ENCODE peak calls at places on chromosomes 4 and X, in nine cellular contexts. Y is CD8-positive, alpha-beta T cell; V is A673; S is psoas muscle; C is GM23338; M is transverse colon; U is AG04450; T is dorsolateral prefrontal cortex; B is left lung. Q is an unnamed sample.

GRCh38 chr4:11529625-11530201 is 101.0 kb upstream of the HS3ST1 start:
- DNase-seq in Y (no peak), V (no peak), S (no peak), C (no peak), M (no peak), U (peak; percentile 41), T (no peak), B (no peak), Q (no peak)

GRCh38 chr4:27484216-27484615 is 623.6 kb downstream of the STIM2 start:
- DNase-seq in Y (no peak), V (no peak), S (no peak), C (no peak), M (no peak), U (no peak), T (no peak), B (no peak), Q (no peak)

GRCh38 chrX:65657659-65658058 is 9.8 kb upstream of the MSN start:
- DNase-seq in Y (no peak), V (no peak), S (no peak), C (no peak), M (no peak), U (no peak), T (no peak), B (no peak), Q (no peak)

GRCh38 chrX:66074920-66075879 is 35.3 kb upstream of the VSIG4 start:
- DNase-seq in Y (peak; percentile 13), V (peak; percentile 32), S (peak; percentile 46), C (no peak), M (peak; percentile 37), U (no peak), T (peak; percentile 34), B (peak; percentile 76), Q (no peak)

GRCh38 chr4:5267418-5267817 is 216.1 kb downstream of the STK32B start:
- DNase-seq in Y (no peak), V (peak; percentile 17), S (no peak), C (no peak), M (no peak), U (no peak), T (peak; percentile 13), B (no peak), Q (no peak)

GRCh38 chr4:86160423-86160822 is 199.4 kb downstream of the MAPK10 start:
- DNase-seq in Y (no peak), V (no peak), S (no peak), C (no peak), M (no peak), U (no peak), T (no peak), B (no peak), Q (no peak)

GRCh38 chr4:135718019-135718418 is 1516.4 kb upstream of the PABPC4L start:
- DNase-seq in Y (no peak), V (no peak), S (no peak), C (no peak), M (no peak), U (no peak), T (no peak), B (no peak), Q (no peak)

GRCh38 chrX:77431227-77431626 is 16.0 kb upstream of the FGF16 start:
- DNase-seq in Y (no peak), V (peak; percentile 80), S (peak; percentile 26), C (peak; percentile 18), M (no peak), U (no peak), T (no peak), B (no peak), Q (no peak)

GRCh38 chrX:3257471-3257870 is 89.0 kb downstream of the MXRA5 start:
- DNase-seq in Y (no peak), V (no peak), S (no peak), C (no peak), M (no peak), U (no peak), T (no peak), B (no peak), Q (no peak)

GRCh38 chr4:169707958-169708643 is 49.6 kb downstream of the HPF1 start:
- DNase-seq in Y (no peak), V (no peak), S (no peak), C (no peak), M (no peak), U (no peak), T (no peak), B (no peak), Q (no peak)

DNA sequence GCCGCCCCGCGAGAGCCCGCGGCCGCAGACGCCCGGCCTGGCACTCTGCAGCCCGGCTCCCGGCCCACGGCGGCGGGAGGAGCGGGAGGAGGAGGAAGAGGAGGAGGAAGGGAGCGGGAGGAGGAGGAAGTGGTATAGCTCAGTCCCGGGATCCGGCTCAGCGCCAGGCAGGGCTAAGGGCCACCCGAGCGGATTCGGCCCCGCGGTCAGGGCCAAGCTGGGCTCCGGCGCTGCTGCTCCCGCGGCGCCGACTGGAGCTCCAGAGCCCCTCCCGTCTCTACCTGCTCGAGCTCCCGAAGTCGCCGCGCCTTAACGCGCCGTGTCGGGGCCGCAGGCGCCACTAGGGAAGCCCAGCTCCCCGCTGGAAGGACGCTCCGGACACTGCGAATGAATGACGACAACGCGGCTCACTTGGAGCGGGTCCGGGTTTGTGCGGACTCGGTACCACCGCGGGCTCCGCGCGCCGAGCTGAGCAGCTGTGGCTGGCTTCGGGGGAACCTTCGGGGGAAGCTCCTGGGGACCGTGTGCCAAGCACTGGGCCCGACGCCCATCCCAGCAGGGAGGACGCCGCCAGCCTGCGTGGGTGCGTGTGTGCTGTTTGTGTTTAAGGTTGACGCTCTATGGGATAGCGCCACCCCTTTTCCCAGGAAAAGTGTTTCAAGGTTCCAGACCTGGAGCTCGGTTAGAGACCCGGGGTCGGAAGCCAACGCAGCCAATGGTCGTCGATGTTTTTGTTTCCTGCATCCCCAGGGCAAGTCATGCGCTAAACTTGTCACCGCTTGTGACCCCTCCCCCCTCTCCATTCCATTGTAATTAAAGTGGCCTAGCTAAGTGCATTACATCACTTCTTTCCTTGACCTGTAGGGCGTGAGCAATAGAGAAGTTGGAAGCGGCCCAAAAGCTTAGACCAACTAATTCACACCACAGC is at the start of gene TBC1D9:
- DNase-seq in Y (no peak), V (peak; percentile 83), S (peak; percentile 69), C (peak; percentile 97), M (peak; percentile 84), U (no peak), T (peak; percentile 50), B (peak; percentile 90), Q (peak; percentile 87)
- H3K27me3 ChIP-seq in Y (peaks cover 13% of the 10 kb centered on the region), V (no peaks in the 10 kb centered on the region), S (no peaks in the 10 kb centered on the region), C (peaks cover 94% of the 10 kb centered on the region), M (no peaks in the 10 kb centered on the region), U (no peaks in the 10 kb centered on the region), T (no peaks in the 10 kb centered on the region), B (no peaks in the 10 kb centered on the region), Q (no peaks in the 10 kb centered on the region)

GRCh38 chrX:125744914-125745313 is 421.2 kb downstream of the DCAF12L2 start:
- DNase-seq in Y (no peak), V (no peak), S (no peak), C (no peak), M (no peak), U (no peak), T (no peak), B (no peak), Q (no peak)
- TF ChIP-seq CTCF in Y (no peak), V (no peak), S (no peak), C (no peak), M (no peak), U (no peak), T (no peak), B (no peak), Q (no peak)

DNA sequence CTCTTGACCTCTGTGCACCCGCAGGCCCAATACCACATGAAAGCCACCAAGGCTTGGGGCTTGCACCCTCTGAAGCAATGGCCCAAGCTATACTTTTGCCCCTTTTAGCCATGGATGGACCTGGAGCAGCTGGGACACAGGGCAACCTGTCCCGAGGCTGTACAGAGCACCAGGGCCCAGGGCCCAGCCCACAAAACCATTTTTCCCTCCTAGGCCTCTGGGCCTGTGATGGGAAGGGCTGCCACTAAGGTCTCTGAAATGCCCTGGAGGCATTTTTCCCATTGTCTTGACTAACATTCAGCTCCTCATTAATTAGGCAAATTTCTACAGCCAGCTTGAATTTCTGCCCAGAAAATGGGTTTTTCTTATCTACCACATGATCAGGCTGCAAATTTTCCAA is 79.9 kb upstream of the GABRA3 start:
- DNase-seq in Y (no peak), V (no peak), S (no peak), C (no peak), M (no peak), U (no peak), T (no peak), B (peak; percentile 8), Q (no peak)
- H3K27ac ChIP-seq in Y (no peak overlapping the region), V (no peak overlapping the region), S (no peak overlapping the region), C (no peak overlapping the region), M (no peak overlapping the region), U (no peak overlapping the region), T (no peak overlapping the region), B (no peak overlapping the region), Q (no peak overlapping the region)

DNA sequence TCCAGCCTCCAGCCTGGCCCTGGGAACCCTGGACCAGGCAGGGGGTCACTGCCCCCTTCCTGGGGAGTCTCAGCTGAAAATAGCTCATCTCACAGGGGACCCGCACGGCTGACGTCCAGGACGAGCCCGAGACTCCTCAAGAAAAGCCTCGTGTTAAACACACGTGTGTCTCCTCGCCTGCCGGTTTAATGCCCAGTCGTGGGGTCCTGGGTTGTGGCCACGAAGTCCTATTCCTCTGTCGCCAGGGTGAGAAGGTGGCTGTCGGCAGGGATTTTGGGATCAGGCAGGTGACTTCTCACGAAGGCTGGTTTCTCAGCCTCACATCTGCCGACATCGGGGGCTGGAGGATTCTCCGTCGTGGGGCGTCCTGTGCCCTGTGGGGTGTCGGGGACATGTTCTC is 44.3 kb upstream of the PPP2R3B start:
- DNase-seq in Y (no peak), V (no peak), S (no peak), C (no peak), M (no peak), U (no peak), T (no peak), B (no peak), Q (no peak)
- H3K27me3 ChIP-seq in Y (peaks cover 3% of the 10 kb centered on the region), V (peaks cover 11% of the 10 kb centered on the region), S (no peaks in the 10 kb centered on the region), C (peaks cover 10% of the 10 kb centered on the region), M (peaks cover 16% of the 10 kb centered on the region), U (no peaks in the 10 kb centered on the region), T (peaks cover 10% of the 10 kb centered on the region), B (no peaks in the 10 kb centered on the region), Q (no peaks in the 10 kb centered on the region)

GRCh38 chr4:46267866-46268265 is 122.1 kb downstream of the GABRA2 start:
- DNase-seq in Y (no peak), V (no peak), S (no peak), C (no peak), M (no peak), U (no peak), T (no peak), B (no peak), Q (no peak)

GRCh38 chr4:46266106-46266505 is 123.8 kb downstream of the GABRA2 start:
- DNase-seq in Y (no peak), V (no peak), S (no peak), C (no peak), M (no peak), U (no peak), T (no peak), B (no peak), Q (no peak)

GRCh38 chr4:46274717-46275116 is 115.2 kb downstream of the GABRA2 start:
- DNase-seq in Y (no peak), V (peak; percentile 25), S (no peak), C (peak; percentile 55), M (no peak), U (no peak), T (no peak), B (no peak), Q (no peak)

GRCh38 chr4:46270986-46271596 is 118.8 kb downstream of the GABRA2 start:
- DNase-seq in Y (no peak), V (peak; percentile 70), S (no peak), C (peak; percentile 48), M (no peak), U (no peak), T (no peak), B (no peak), Q (no peak)
- TF ChIP-seq CTCF in Y (no peak), V (peak; percentile 68), S (peak; percentile 5), C (peak; percentile 41), M (peak; percentile 41), U (peak; percentile 50), T (peak; percentile 48), B (peak; percentile 18), Q (no peak)

GRCh38 chr4:140995058-140995457 is 138.2 kb downstream of the RNF150 start:
- DNase-seq in Y (no peak), V (no peak), S (no peak), C (no peak), M (no peak), U (no peak), T (no peak), B (no peak), Q (no peak)
- H3K27ac ChIP-seq in Y (no peak overlapping the region), V (no peak overlapping the region), S (no peak overlapping the region), C (no peak overlapping the region), M (peak overlapping the region; percentile 3), U (no peak overlapping the region), T (no peak overlapping the region), B (no peak overlapping the region), Q (no peak overlapping the region)

Q was measured in pancreas.